ENCODE peak calls at places on chromosomes 11 and 22, in four cellular contexts. B, H, U and V are unnamed samples. For H3K9me3, the result is how much of the 10 kb centered on the place peaks cover.

GRCh38 chr11:124752471-124753100 is 531 bp upstream of the VSIG2 start:
- DNase-seq in B (no peak), U (no peak), H (no peak), V (no peak)

GRCh38 chr11:44949160-44950035 is 1.3 kb downstream of the TP53I11 start:
- DNase-seq in U (no peak), B (peak), H (peak), V (no peak)

GRCh38 chr11:783581-784015 is 6.3 kb downstream of the CEND1 start:
- DNase-seq in U (no peak), B (peak), H (peak), V (no peak)

GRCh38 chr11:369336-370018 is at the start of gene B4GALNT4:
- DNase-seq in U (no peak), B (peak), H (peak), V (no peak)

GRCh38 chr11:69131644-69132300 is 24.0 kb upstream of the SMIM38 start:
- DNase-seq in H (peak), U (no peak), B (peak), V (no peak)

GRCh38 chr11:111465400-111465799 is 46.8 kb downstream of the BTG4 start:
- DNase-seq in U (no peak), H (peak), B (peak), V (no peak)

GRCh38 chr11:134578807-134579708 is 167.0 kb upstream of the B3GAT1 start:
- DNase-seq in U (peak), H (no peak), B (no peak), V (no peak)

GRCh38 chr11:36380296-36381004 is 84.4 kb downstream of the PRR5L start:
- DNase-seq in B (no peak), U (no peak), H (no peak), V (no peak)

GRCh38 chr11:116700586-116701220 is 72.1 kb downstream of the BUD13 start:
- DNase-seq in B (no peak), U (no peak), H (no peak), V (no peak)

GRCh38 chr11:59556115-59556882 is 45.0 kb downstream of the OR4D9 start:
- DNase-seq in U (peak), H (peak), B (peak), V (peak)

GRCh38 chr11:123238297-123238696 is 43.2 kb upstream of the CLMP start:
- DNase-seq in H (peak), B (peak), U (no peak), V (no peak)

GRCh38 chr22:37098976-37099577 is 10.4 kb downstream of the TMPRSS6 start:
- DNase-seq in B (no peak), H (no peak), U (no peak), V (peak)

GRCh38 chr22:40193429-40194421 is 16.0 kb downstream of the TNRC6B start:
- DNase-seq in B (peak), H (peak), U (no peak), V (no peak)

GRCh38 chr22:24494535-24495364 is at the start of gene UPB1:
- DNase-seq in U (no peak), H (no peak), B (no peak), V (no peak)

GRCh38 chr11:63592975-63593395 is 21.2 kb downstream of the PLAAT3 start:
- DNase-seq in B (peak), U (peak), H (peak), V (peak)

GRCh38 chr11:111586305-111586915 is 15.8 kb upstream of the SIK2 start:
- DNase-seq in H (peak), U (peak), B (peak), V (peak)

GRCh38 chr11:123682976-123683375 is 28.6 kb upstream of the SCN3B start:
- DNase-seq in B (no peak), U (no peak), H (no peak), V (no peak)

GRCh38 chr11:102318469-102318868 is 1.2 kb downstream of the BIRC3 start:
- DNase-seq in H (peak), B (peak), U (no peak), V (peak)

GRCh38 chr11:27471588-27472397 is 797 bp downstream of the LGR4 start:
- DNase-seq in B (peak), H (no peak), U (no peak), V (no peak)

GRCh38 chr11:112216591-112217105 is 9.6 kb upstream of the PTS start:
- DNase-seq in H (peak), U (no peak), B (peak), V (no peak)

GRCh38 chr11:44901782-44902181 is 48.9 kb downstream of the TP53I11 start:
- DNase-seq in H (no peak), B (no peak), U (no peak), V (no peak)

GRCh38 chr11:110125632-110126031 is 32.4 kb downstream of the ZC3H12C start:
- DNase-seq in H (peak), B (peak), U (no peak), V (no peak)

GRCh38 chr11:119101759-119102423 is at the start of gene DPAGT1:
- DNase-seq in U (peak), H (peak), B (peak), V (peak)

GRCh38 chr11:67372232-67372992 is 986 bp downstream of the CLCF1 start:
- DNase-seq in U (no peak), B (peak), H (no peak), V (no peak)

GRCh38 chr11:118212781-118213565 is 11.8 kb downstream of the JAML start:
- DNase-seq in B (no peak), U (no peak), H (no peak), V (no peak)

GRCh38 chr11:69265210-69265609 is 28.7 kb upstream of the MYEOV start:
- DNase-seq in U (no peak), B (no peak), H (no peak), V (no peak)

GRCh38 chr11:2314525-2315394 is 12.9 kb downstream of the TSPAN32 start:
- DNase-seq in H (peak), U (peak), B (peak), V (no peak)

GRCh38 chr11:414333-414857 is 404 bp downstream of the SIGIRR start:
- DNase-seq in U (peak), H (no peak), B (no peak), V (peak)

GRCh38 chr11:17347676-17348075 is 3.9 kb upstream of the NCR3LG1 start:
- DNase-seq in B (peak), H (no peak), U (no peak), V (no peak)

GRCh38 chr11:98565311-98565710 is 455.4 kb upstream of the CNTN5 start:
- DNase-seq in H (no peak), B (no peak), U (no peak), V (no peak)

GRCh38 chr11:20611892-20612291 is 12.5 kb downstream of the SLC6A5 start:
- DNase-seq in U (no peak), H (no peak), B (no peak), V (no peak)

GRCh38 chr11:3222941-3223905 is 4.6 kb upstream of the MRGPRG start:
- DNase-seq in H (no peak), U (peak), B (no peak), V (no peak)

GRCh38 chr11:116035972-116036371 is 531.8 kb upstream of the CADM1 start:
- DNase-seq in U (no peak), B (no peak), H (no peak), V (no peak)

GRCh38 chr11:35238882-35239281 is 99.9 kb downstream of the CD44 start:
- DNase-seq in U (no peak), H (no peak), B (no peak), V (no peak)

GRCh38 chr22:30607939-30608338 is 965 bp downstream of the TCN2 start:
- DNase-seq in B (peak), U (no peak), H (no peak), V (no peak)

GRCh38 chr22:30607300-30607930 is 441 bp downstream of the TCN2 start:
- DNase-seq in H (no peak), B (no peak), U (no peak), V (no peak)

GRCh38 chr22:30611197-30611596 is 4.2 kb downstream of the TCN2 start:
- DNase-seq in H (peak), U (no peak), B (peak), V (no peak)

GRCh38 chr22:30610299-30610698 is 3.3 kb downstream of the TCN2 start:
- DNase-seq in U (no peak), H (no peak), B (no peak), V (no peak)

DNA sequence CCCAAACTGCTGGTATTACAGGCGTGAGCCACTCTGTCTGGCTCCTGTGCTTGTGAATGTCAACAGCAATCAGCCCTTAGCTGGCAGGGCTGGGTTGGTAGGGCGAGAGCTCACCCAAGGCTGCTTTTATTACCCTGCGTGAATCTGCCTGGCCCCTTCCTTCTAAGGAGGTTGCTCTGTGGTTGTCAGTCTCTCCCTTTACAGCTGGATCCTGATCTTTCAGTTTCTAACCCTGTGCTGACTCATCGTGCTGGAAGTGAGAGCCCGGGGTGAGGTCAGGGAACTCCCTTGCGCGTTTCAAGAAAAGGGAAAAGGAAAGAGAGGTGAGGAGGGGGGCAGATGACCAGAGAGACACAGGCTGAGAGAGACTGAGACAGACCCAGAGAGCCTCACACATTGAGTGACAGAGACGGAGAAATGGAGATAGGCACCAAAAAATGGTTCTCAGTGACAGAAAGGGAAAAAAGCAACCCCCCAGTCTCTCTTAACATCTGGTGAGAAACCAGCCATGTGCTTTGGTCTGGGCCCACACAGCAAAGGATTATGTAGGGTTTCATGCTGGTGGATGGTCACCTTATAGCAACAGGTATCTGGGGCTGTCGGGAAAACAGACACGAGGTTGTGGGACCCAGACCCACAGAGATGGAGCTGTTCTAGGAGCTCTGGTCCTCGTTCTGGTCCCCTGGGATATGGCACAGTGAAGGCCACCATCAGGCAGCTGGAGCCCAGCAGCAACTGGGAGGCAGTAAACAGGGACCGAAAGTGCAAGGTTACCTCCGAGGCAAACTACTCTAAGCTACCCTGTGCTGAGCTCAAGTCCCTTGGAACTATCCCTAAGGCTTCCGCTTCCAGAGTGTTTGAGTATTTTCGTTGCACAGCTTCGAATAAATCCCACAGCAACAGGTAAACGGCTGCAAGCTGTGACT is 2.5 kb downstream of the TCN2 start:
- DNase-seq in B (peak), U (peak), H (peak), V (no peak)
- H2AFZ ChIP-seq in B (peak), U (no peak), H (peak), V (peak)

GRCh38 chr11:130023204-130023603 is 20.6 kb upstream of the PRDM10 start:
- DNase-seq in H (peak), U (no peak), B (peak), V (peak)
- H3K4me2 ChIP-seq in H (peak), U (no peak), B (peak), V (peak)

GRCh38 chr11:91795139-91795887 is 429.3 kb upstream of the FAT3 start:
- DNase-seq in B (no peak), H (no peak), U (no peak), V (no peak)
- H3K9me3 ChIP-seq in B (under half), H (under half), U (under half), V (under half)

GRCh38 chr11:15471028-15471708 is 356.4 kb downstream of the INSC start:
- DNase-seq in U (no peak), B (no peak), H (no peak), V (no peak)

GRCh38 chr11:15473954-15474837 is 359.5 kb downstream of the INSC start:
- DNase-seq in U (no peak), H (no peak), B (no peak), V (no peak)

GRCh38 chr11:15471709-15472404 is 357.1 kb downstream of the INSC start:
- DNase-seq in B (no peak), H (no peak), U (no peak), V (no peak)

GRCh38 chr11:15468471-15468870 is 353.7 kb downstream of the INSC start:
- DNase-seq in U (no peak), H (peak), B (no peak), V (no peak)

GRCh38 chr11:15472405-15472799 is 357.7 kb downstream of the INSC start:
- DNase-seq in U (no peak), B (no peak), H (no peak), V (no peak)
- H2AFZ ChIP-seq in U (no peak), B (no peak), H (no peak), V (no peak)

GRCh38 chr11:10352911-10353550 is 48.2 kb downstream of the ADM start:
- DNase-seq in B (no peak), U (no peak), H (no peak), V (no peak)

GRCh38 chr11:10354389-10354788 is 49.5 kb downstream of the ADM start:
- DNase-seq in B (no peak), H (no peak), U (no peak), V (no peak)

GRCh38 chr11:10356161-10356560 is 51.3 kb downstream of the ADM start:
- DNase-seq in U (no peak), B (no peak), H (no peak), V (no peak)

GRCh38 chr11:10355257-10355661 is 50.4 kb downstream of the ADM start:
- DNase-seq in B (peak), H (no peak), U (no peak), V (no peak)

DNA sequence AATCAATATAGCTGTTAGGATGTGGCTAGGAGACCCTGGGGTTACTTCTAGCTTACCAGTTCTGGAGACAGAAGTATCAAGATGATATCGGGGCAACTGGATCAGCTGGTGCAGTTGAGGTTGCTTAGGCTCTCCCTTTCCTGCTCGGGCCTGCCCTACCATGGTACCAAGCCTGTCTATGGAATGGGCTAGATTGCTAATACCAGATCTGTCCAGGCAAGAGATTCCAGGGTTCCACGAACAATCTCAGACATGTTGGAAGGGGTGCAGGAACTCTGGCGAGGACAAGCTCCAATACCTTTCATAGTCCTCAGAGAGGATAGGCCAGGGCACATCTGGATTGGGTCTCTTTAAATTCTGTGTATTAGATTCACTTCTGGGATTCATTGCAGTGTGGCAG is 53.8 kb downstream of the ADM start:
- DNase-seq in B (no peak), U (no peak), H (no peak), V (no peak)
- H3K4me2 ChIP-seq in B (no peak), U (no peak), H (no peak), V (no peak)

GRCh38 chr22:49292909-49293308 is 534.8 kb downstream of the BRD1 start:
- DNase-seq in B (no peak), U (no peak), H (no peak), V (no peak)
- H3K9me3 ChIP-seq in B (under half), U (under half), H (half or more), V (under half)

GRCh38 chr11:106988151-106988806 is 30.0 kb downstream of the GUCY1A2 start:
- DNase-seq in H (peak), U (peak), B (peak), V (no peak)
- H2AFZ ChIP-seq in H (no peak), U (peak), B (peak), V (no peak)

GRCh38 chr22:44753189-44754042 is 1.0 kb downstream of the ARHGAP8 start:
- DNase-seq in B (peak), U (no peak), H (peak), V (no peak)

GRCh38 chr22:44758354-44758969 is 6.1 kb downstream of the ARHGAP8 start:
- DNase-seq in U (no peak), B (peak), H (peak), V (no peak)

GRCh38 chr22:44755418-44755817 is 3.0 kb downstream of the ARHGAP8 start:
- DNase-seq in H (no peak), U (no peak), B (no peak), V (no peak)

GRCh38 chr22:44755000-44755399 is 2.6 kb downstream of the ARHGAP8 start:
- DNase-seq in B (no peak), H (no peak), U (no peak), V (no peak)

GRCh38 chr22:44755956-44756361 is 3.6 kb downstream of the ARHGAP8 start:
- DNase-seq in B (no peak), U (no peak), H (no peak), V (no peak)
- H3K4me2 ChIP-seq in B (no peak), U (no peak), H (no peak), V (no peak)